ENCODE peak calls at places on chromosomes 16 and 17, in five cellular contexts. One of them, this sample, is unnamed.

GRCh38 chr17:69643686-69644085 is 229.2 kb downstream of the MAP2K6 start:
- DNase-seq in left ventricle myocardium inferior: no peak
- DNase-seq in T-cell: no peak
- DNase-seq in foreskin fibroblast: no peak
- DNase-seq in HCT116: no peak
- DNase-seq in this sample: no peak

GRCh38 chr16:88769617-88770458 is 15.2 kb downstream of the PIEZO1 start:
- DNase-seq in left ventricle myocardium inferior: no peak
- DNase-seq in T-cell: no peak
- DNase-seq in foreskin fibroblast: no peak
- DNase-seq in HCT116: no peak
- DNase-seq in this sample: no peak

GRCh38 chr16:30472328-30472942 is at the start of gene ITGAL:
- DNase-seq in left ventricle myocardium inferior: peak; percentile 27
- DNase-seq in T-cell: peak; percentile 90
- DNase-seq in foreskin fibroblast: no peak
- DNase-seq in HCT116: no peak
- DNase-seq in this sample: no peak

GRCh38 chr17:73547790-73548189 is 96.5 kb downstream of the SDK2 start:
- DNase-seq in left ventricle myocardium inferior: no peak
- DNase-seq in T-cell: no peak
- DNase-seq in foreskin fibroblast: no peak
- DNase-seq in HCT116: no peak
- DNase-seq in this sample: no peak

GRCh38 chr16:48499822-48500440 is 110.0 kb downstream of the N4BP1 start:
- DNase-seq in left ventricle myocardium inferior: no peak
- DNase-seq in T-cell: no peak
- DNase-seq in foreskin fibroblast: peak; percentile 63
- DNase-seq in HCT116: no peak
- DNase-seq in this sample: no peak

GRCh38 chr16:21666772-21667171 is 3.0 kb downstream of the OTOA start:
- DNase-seq in left ventricle myocardium inferior: no peak
- DNase-seq in T-cell: no peak
- DNase-seq in foreskin fibroblast: no peak
- DNase-seq in HCT116: no peak
- DNase-seq in this sample: no peak

GRCh38 chr16:14490281-14490680 is 139.8 kb downstream of the PARN start:
- DNase-seq in left ventricle myocardium inferior: no peak
- DNase-seq in T-cell: no peak
- DNase-seq in foreskin fibroblast: no peak
- DNase-seq in HCT116: no peak
- DNase-seq in this sample: no peak

GRCh38 chr17:9956474-9957131 is 51.5 kb upstream of the RCVRN start:
- DNase-seq in left ventricle myocardium inferior: no peak
- DNase-seq in T-cell: no peak
- DNase-seq in foreskin fibroblast: no peak
- DNase-seq in HCT116: no peak
- DNase-seq in this sample: no peak